ENCODE peak calls at places on chromosomes 6 and 20, in six cellular contexts. One of them, this sample, is unnamed.

GRCh38 chr6:3808759-3809514 is 40.2 kb upstream of the FAM50B start:
- DNase-seq in cardiac muscle cell: peak; percentile 87
- DNase-seq in left ventricle myocardium inferior: peak; percentile 44
- DNase-seq in A549: peak; percentile 77
- DNase-seq in GM23248: peak; percentile 97
- DNase-seq in fibroblast of lung: peak; percentile 92
- DNase-seq in this sample: no peak

GRCh38 chr6:113654396-113654795 is 202.7 kb upstream of the MARCKS start:
- DNase-seq in cardiac muscle cell: peak; percentile 65
- DNase-seq in left ventricle myocardium inferior: peak; percentile 32
- DNase-seq in A549: peak; percentile 85
- DNase-seq in GM23248: peak; percentile 86
- DNase-seq in fibroblast of lung: peak; percentile 48
- DNase-seq in this sample: no peak

GRCh38 chr6:53741417-53741816 is 53.4 kb upstream of the LRRC1 start:
- DNase-seq in cardiac muscle cell: peak; percentile 44
- DNase-seq in left ventricle myocardium inferior: no peak
- DNase-seq in A549: no peak
- DNase-seq in GM23248: no peak
- DNase-seq in fibroblast of lung: no peak
- DNase-seq in this sample: no peak

GRCh38 chr6:144581807-144582537 is 296.8 kb downstream of the UTRN start:
- DNase-seq in cardiac muscle cell: peak; percentile 41
- DNase-seq in left ventricle myocardium inferior: no peak
- DNase-seq in A549: peak; percentile 25
- DNase-seq in GM23248: peak; percentile 65
- DNase-seq in fibroblast of lung: peak; percentile 57
- DNase-seq in this sample: peak; percentile 65

GRCh38 chr6:125269328-125269985 is 32.3 kb downstream of the HDDC2 start:
- DNase-seq in cardiac muscle cell: no peak
- DNase-seq in left ventricle myocardium inferior: no peak
- DNase-seq in A549: no peak
- DNase-seq in GM23248: no peak
- DNase-seq in fibroblast of lung: no peak
- DNase-seq in this sample: no peak

GRCh38 chr6:87155920-87156600 is 695 bp downstream of the ZNF292 start:
- DNase-seq in cardiac muscle cell: peak; percentile 58
- DNase-seq in left ventricle myocardium inferior: peak; percentile 43
- DNase-seq in A549: peak; percentile 32
- DNase-seq in GM23248: peak; percentile 83
- DNase-seq in fibroblast of lung: peak; percentile 36
- DNase-seq in this sample: peak; percentile 91

GRCh38 chr20:9616455-9616805 is 102.0 kb downstream of the LAMP5 start:
- DNase-seq in cardiac muscle cell: no peak
- DNase-seq in left ventricle myocardium inferior: no peak
- DNase-seq in A549: no peak
- DNase-seq in GM23248: no peak
- DNase-seq in fibroblast of lung: no peak
- DNase-seq in this sample: no peak

GRCh38 chr20:61295726-61296628 is 43.9 kb downstream of the CDH4 start:
- DNase-seq in cardiac muscle cell: no peak
- DNase-seq in left ventricle myocardium inferior: no peak
- DNase-seq in A549: no peak
- DNase-seq in GM23248: no peak
- DNase-seq in fibroblast of lung: no peak
- DNase-seq in this sample: no peak

GRCh38 chr20:4937422-4938319 is 63.6 kb downstream of the SLC23A2 start:
- DNase-seq in cardiac muscle cell: no peak
- DNase-seq in left ventricle myocardium inferior: no peak
- DNase-seq in A549: no peak
- DNase-seq in GM23248: no peak
- DNase-seq in fibroblast of lung: peak; percentile 60
- DNase-seq in this sample: no peak

GRCh38 chr20:17628101-17628841 is 53.8 kb downstream of the RRBP1 start:
- DNase-seq in cardiac muscle cell: no peak
- DNase-seq in left ventricle myocardium inferior: peak; percentile 10
- DNase-seq in A549: no peak
- DNase-seq in GM23248: no peak
- DNase-seq in fibroblast of lung: no peak
- DNase-seq in this sample: no peak

GRCh38 chr6:138054982-138055381 is 52.2 kb downstream of the PERP start:
- DNase-seq in cardiac muscle cell: no peak
- DNase-seq in left ventricle myocardium inferior: no peak
- DNase-seq in A549: no peak
- DNase-seq in GM23248: no peak
- DNase-seq in fibroblast of lung: no peak
- DNase-seq in this sample: no peak

GRCh38 chr6:36362551-36363389 is 24.7 kb downstream of the ETV7 start:
- DNase-seq in cardiac muscle cell: no peak
- DNase-seq in left ventricle myocardium inferior: no peak
- DNase-seq in A549: no peak
- DNase-seq in GM23248: peak; percentile 33
- DNase-seq in fibroblast of lung: no peak
- DNase-seq in this sample: no peak

GRCh38 chr6:28742668-28743270 is 181.0 kb downstream of the TRIM27 start:
- DNase-seq in cardiac muscle cell: peak; percentile 46
- DNase-seq in left ventricle myocardium inferior: no peak
- DNase-seq in A549: peak; percentile 91
- DNase-seq in GM23248: peak; percentile 49
- DNase-seq in fibroblast of lung: peak; percentile 35
- DNase-seq in this sample: peak; percentile 88

GRCh38 chr20:64224344-64225165 is 31.0 kb upstream of the PCMTD2 start:
- DNase-seq in cardiac muscle cell: peak; percentile 71
- DNase-seq in left ventricle myocardium inferior: no peak
- DNase-seq in A549: no peak
- DNase-seq in GM23248: peak; percentile 97
- DNase-seq in fibroblast of lung: peak; percentile 86
- DNase-seq in this sample: no peak

GRCh38 chr6:44494011-44494501 is 106.5 kb downstream of the CDC5L start:
- DNase-seq in cardiac muscle cell: peak; percentile 63
- DNase-seq in left ventricle myocardium inferior: no peak
- DNase-seq in A549: peak; percentile 71
- DNase-seq in GM23248: peak; percentile 91
- DNase-seq in fibroblast of lung: peak; percentile 55
- DNase-seq in this sample: no peak

GRCh38 chr6:120584111-120584760 is 750.0 kb downstream of the TBC1D32 start:
- DNase-seq in cardiac muscle cell: no peak
- DNase-seq in left ventricle myocardium inferior: no peak
- DNase-seq in A549: no peak
- DNase-seq in GM23248: no peak
- DNase-seq in fibroblast of lung: no peak
- DNase-seq in this sample: no peak

GRCh38 chr6:6348251-6348650 is 27.8 kb upstream of the F13A1 start:
- DNase-seq in cardiac muscle cell: no peak
- DNase-seq in left ventricle myocardium inferior: no peak
- DNase-seq in A549: no peak
- DNase-seq in GM23248: no peak
- DNase-seq in fibroblast of lung: no peak
- DNase-seq in this sample: no peak

GRCh38 chr20:25195962-25196700 is 619 bp downstream of the ENTPD6 start:
- DNase-seq in cardiac muscle cell: no peak
- DNase-seq in left ventricle myocardium inferior: no peak
- DNase-seq in A549: peak; percentile 32
- DNase-seq in GM23248: no peak
- DNase-seq in fibroblast of lung: no peak
- DNase-seq in this sample: peak; percentile 72

GRCh38 chr20:36498386-36499179 is 42.7 kb upstream of the MYL9 start:
- DNase-seq in cardiac muscle cell: no peak
- DNase-seq in left ventricle myocardium inferior: peak; percentile 70
- DNase-seq in A549: no peak
- DNase-seq in GM23248: no peak
- DNase-seq in fibroblast of lung: no peak
- DNase-seq in this sample: no peak

GRCh38 chr6:36975231-36976004 is 10.6 kb downstream of the MTCH1 start:
- DNase-seq in cardiac muscle cell: no peak
- DNase-seq in left ventricle myocardium inferior: no peak
- DNase-seq in A549: no peak
- DNase-seq in GM23248: no peak
- DNase-seq in fibroblast of lung: no peak
- DNase-seq in this sample: no peak

GRCh38 chr20:22464312-22465003 is 119.9 kb downstream of the FOXA2 start:
- DNase-seq in cardiac muscle cell: no peak
- DNase-seq in left ventricle myocardium inferior: no peak
- DNase-seq in A549: no peak
- DNase-seq in GM23248: no peak
- DNase-seq in fibroblast of lung: no peak
- DNase-seq in this sample: no peak

GRCh38 chr6:37507690-37508421 is 8.2 kb upstream of the CCDC167 start:
- DNase-seq in cardiac muscle cell: no peak
- DNase-seq in left ventricle myocardium inferior: no peak
- DNase-seq in A549: no peak
- DNase-seq in GM23248: no peak
- DNase-seq in fibroblast of lung: no peak
- DNase-seq in this sample: no peak

GRCh38 chr6:71090216-71090615 is 133.4 kb upstream of the B3GAT2 start:
- DNase-seq in cardiac muscle cell: no peak
- DNase-seq in left ventricle myocardium inferior: no peak
- DNase-seq in A549: no peak
- DNase-seq in GM23248: no peak
- DNase-seq in fibroblast of lung: no peak
- DNase-seq in this sample: no peak

GRCh38 chr20:53679597-53680309 is 86.1 kb upstream of the ZNF217 start:
- DNase-seq in cardiac muscle cell: no peak
- DNase-seq in left ventricle myocardium inferior: no peak
- DNase-seq in A549: peak; percentile 36
- DNase-seq in GM23248: no peak
- DNase-seq in fibroblast of lung: no peak
- DNase-seq in this sample: peak; percentile 99

GRCh38 chr6:35033683-35034082 is 107.5 kb downstream of the TCP11 start:
- DNase-seq in cardiac muscle cell: no peak
- DNase-seq in left ventricle myocardium inferior: no peak
- DNase-seq in A549: no peak
- DNase-seq in GM23248: no peak
- DNase-seq in fibroblast of lung: no peak
- DNase-seq in this sample: no peak

GRCh38 chr6:35035481-35036030 is 105.6 kb downstream of the TCP11 start:
- DNase-seq in cardiac muscle cell: no peak
- DNase-seq in left ventricle myocardium inferior: no peak
- DNase-seq in A549: no peak
- DNase-seq in GM23248: no peak
- DNase-seq in fibroblast of lung: no peak
- DNase-seq in this sample: no peak

GRCh38 chr6:35036059-35036827 is 104.9 kb downstream of the TCP11 start:
- DNase-seq in cardiac muscle cell: no peak
- DNase-seq in left ventricle myocardium inferior: no peak
- DNase-seq in A549: no peak
- DNase-seq in GM23248: no peak
- DNase-seq in fibroblast of lung: no peak
- DNase-seq in this sample: no peak

GRCh38 chr6:35036828-35037095 is 104.4 kb downstream of the TCP11 start:
- DNase-seq in cardiac muscle cell: no peak
- DNase-seq in left ventricle myocardium inferior: no peak
- DNase-seq in A549: no peak
- DNase-seq in GM23248: no peak
- DNase-seq in fibroblast of lung: no peak
- DNase-seq in this sample: no peak

GRCh38 chr6:35034411-35035171 is 106.5 kb downstream of the TCP11 start:
- DNase-seq in cardiac muscle cell: no peak
- DNase-seq in left ventricle myocardium inferior: peak; percentile 71
- DNase-seq in A549: no peak
- DNase-seq in GM23248: peak; percentile 68
- DNase-seq in fibroblast of lung: peak; percentile 18
- DNase-seq in this sample: no peak
- H3K4me1 ChIP-seq in cardiac muscle cell: peaks cover 15% of the 10 kb centered on the region
- H3K4me1 ChIP-seq in left ventricle myocardium inferior: peaks cover 94% of the 10 kb centered on the region
- H3K4me1 ChIP-seq in A549: no peaks in the 10 kb centered on the region
- H3K4me1 ChIP-seq in GM23248: peaks cover 20% of the 10 kb centered on the region
- H3K4me1 ChIP-seq in fibroblast of lung: no peaks in the 10 kb centered on the region
- H3K4me1 ChIP-seq in this sample: peaks cover 19% of the 10 kb centered on the region

GRCh38 chr20:46004187-46004586 is 4.5 kb upstream of the MMP9 start:
- DNase-seq in cardiac muscle cell: no peak
- DNase-seq in left ventricle myocardium inferior: no peak
- DNase-seq in A549: no peak
- DNase-seq in GM23248: no peak
- DNase-seq in fibroblast of lung: no peak
- DNase-seq in this sample: no peak

GRCh38 chr20:46007671-46008070 is 1.0 kb upstream of the MMP9 start:
- DNase-seq in cardiac muscle cell: no peak
- DNase-seq in left ventricle myocardium inferior: no peak
- DNase-seq in A549: no peak
- DNase-seq in GM23248: no peak
- DNase-seq in fibroblast of lung: no peak
- DNase-seq in this sample: no peak

GRCh38 chr20:46006964-46007363 is 1.7 kb upstream of the MMP9 start:
- DNase-seq in cardiac muscle cell: no peak
- DNase-seq in left ventricle myocardium inferior: no peak
- DNase-seq in A549: no peak
- DNase-seq in GM23248: no peak
- DNase-seq in fibroblast of lung: no peak
- DNase-seq in this sample: no peak

GRCh38 chr20:46006031-46006430 is 2.7 kb upstream of the MMP9 start:
- DNase-seq in cardiac muscle cell: no peak
- DNase-seq in left ventricle myocardium inferior: no peak
- DNase-seq in A549: no peak
- DNase-seq in GM23248: no peak
- DNase-seq in fibroblast of lung: no peak
- DNase-seq in this sample: no peak

GRCh38 chr20:46004813-46005505 is 3.7 kb upstream of the MMP9 start:
- DNase-seq in cardiac muscle cell: peak; percentile 13
- DNase-seq in left ventricle myocardium inferior: no peak
- DNase-seq in A549: no peak
- DNase-seq in GM23248: no peak
- DNase-seq in fibroblast of lung: no peak
- DNase-seq in this sample: no peak
- H3K4me3 ChIP-seq in cardiac muscle cell: no peak overlapping the region
- H3K4me3 ChIP-seq in left ventricle myocardium inferior: no peak overlapping the region
- H3K4me3 ChIP-seq in A549: no peak overlapping the region
- H3K4me3 ChIP-seq in GM23248: no peak overlapping the region
- H3K4me3 ChIP-seq in fibroblast of lung: no peak overlapping the region
- H3K4me3 ChIP-seq in this sample: no peak overlapping the region

DNA sequence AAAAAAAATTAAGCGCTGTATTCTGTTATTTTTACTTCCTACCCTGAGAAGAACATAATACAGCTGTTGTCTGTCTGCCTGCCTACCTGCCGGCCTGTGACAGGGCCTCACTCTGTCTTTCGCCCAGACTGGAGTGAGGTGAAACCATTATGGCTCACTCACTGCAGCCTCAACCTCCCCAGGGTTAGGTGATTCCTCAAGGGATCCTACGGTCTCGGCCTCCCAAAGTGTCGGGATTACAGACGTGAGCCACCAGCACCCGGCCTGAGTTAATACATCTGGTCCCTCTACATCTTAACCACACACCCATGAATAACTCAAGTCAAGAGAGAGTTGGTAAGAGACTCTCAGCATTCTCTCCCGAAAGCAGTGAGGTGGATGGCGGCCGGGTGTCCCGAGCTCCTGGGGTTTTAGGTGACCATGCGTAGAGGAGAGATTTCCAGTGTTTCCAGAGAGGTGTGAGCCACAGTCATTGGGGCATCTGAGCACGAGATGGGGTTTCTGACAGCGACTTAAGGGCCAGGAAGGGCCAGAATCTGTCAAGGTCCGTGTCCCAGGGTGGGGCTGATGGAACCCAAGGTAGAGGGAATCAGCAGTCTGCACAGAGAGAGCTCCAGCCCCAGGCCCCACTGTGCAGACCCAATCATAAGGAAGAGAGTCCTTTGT is 1954.4 kb upstream of the DEFB115 start:
- DNase-seq in cardiac muscle cell: no peak
- DNase-seq in left ventricle myocardium inferior: no peak
- DNase-seq in A549: no peak
- DNase-seq in GM23248: no peak
- DNase-seq in fibroblast of lung: no peak
- DNase-seq in this sample: no peak
- H3K9me3 ChIP-seq in cardiac muscle cell: no peaks in the 10 kb centered on the region
- H3K9me3 ChIP-seq in left ventricle myocardium inferior: peaks cover 61% of the 10 kb centered on the region
- H3K9me3 ChIP-seq in A549: peaks cover 4% of the 10 kb centered on the region
- H3K9me3 ChIP-seq in GM23248: no peaks in the 10 kb centered on the region
- H3K9me3 ChIP-seq in fibroblast of lung: no peaks in the 10 kb centered on the region
- H3K9me3 ChIP-seq in this sample: peaks cover 3% of the 10 kb centered on the region

GRCh38 chr6:30844118-30844535 is 40.2 kb upstream of the DDR1 start:
- DNase-seq in cardiac muscle cell: peak; percentile 86
- DNase-seq in left ventricle myocardium inferior: no peak
- DNase-seq in A549: peak; percentile 33
- DNase-seq in GM23248: peak; percentile 53
- DNase-seq in fibroblast of lung: no peak
- DNase-seq in this sample: peak; percentile 25
- H3K4me1 ChIP-seq in cardiac muscle cell: peaks cover 37% of the 10 kb centered on the region
- H3K4me1 ChIP-seq in left ventricle myocardium inferior: peaks cover 30% of the 10 kb centered on the region
- H3K4me1 ChIP-seq in A549: peaks cover 31% of the 10 kb centered on the region
- H3K4me1 ChIP-seq in GM23248: peaks cover 13% of the 10 kb centered on the region
- H3K4me1 ChIP-seq in fibroblast of lung: no peaks in the 10 kb centered on the region
- H3K4me1 ChIP-seq in this sample: peaks cover 35% of the 10 kb centered on the region